ENCODE peak calls at places on chromosome 13, in nine cellular contexts. T is type B pancreatic cell; B is M059J; G is activated naive CD4-positive, alpha-beta T cell treated with Interleukin-2 at 50 U/mL for 16 hours; I is amygdala; X is SW480; F is K562; A is ELR; Z is ovary. Y is an unnamed sample.

GRCh38 chr13:109665781-109666249 is 120.6 kb downstream of the IRS2 start:
- DNase-seq in X (no peak), G (no peak), I (no peak), A (no peak), B (peak), F (no peak), Z (no peak), T (no peak), Y (no peak)

GRCh38 chr13:41905600-41906254 is 55.2 kb downstream of the VWA8 start:
- DNase-seq in G (no peak), I (no peak), F (peak), T (no peak), Z (no peak), B (peak), A (peak), X (peak), Y (no peak)

GRCh38 chr13:75656590-75656989 is 20.5 kb downstream of the LMO7 start:
- DNase-seq in X (no peak), F (no peak), I (no peak), B (peak), A (peak), Z (no peak), T (no peak), G (no peak), Y (no peak)

GRCh38 chr13:114096811-114097503 is 35.5 kb downstream of the RASA3 start:
- DNase-seq in G (no peak), B (no peak), A (no peak), Z (peak), I (no peak), X (no peak), F (no peak), T (no peak), Y (no peak)

GRCh38 chr13:40608308-40608707 is 58.1 kb downstream of the FOXO1 start:
- DNase-seq in F (no peak), T (no peak), A (no peak), G (no peak), I (no peak), B (no peak), Z (no peak), X (no peak), Y (no peak)

GRCh38 chr13:104875008-104875762 is 1660.3 kb downstream of the EFNB2 start:
- DNase-seq in A (no peak), I (no peak), T (no peak), F (no peak), Z (no peak), X (no peak), G (no peak), B (no peak), Y (no peak)

GRCh38 chr13:90336507-90336906 is 1011.0 kb upstream of the MIR17HG start:
- DNase-seq in Z (no peak), B (no peak), T (no peak), A (no peak), X (no peak), I (no peak), G (no peak), F (no peak), Y (no peak)

GRCh38 chr13:91381371-91381770 is 17.1 kb upstream of the GPC5 start:
- DNase-seq in T (no peak), F (no peak), Z (no peak), B (peak), A (peak), G (no peak), X (peak), I (no peak), Y (no peak)

GRCh38 chr13:97125051-97125809 is 96.9 kb upstream of the MBNL2 start:
- DNase-seq in G (peak), X (peak), Z (no peak), F (no peak), B (peak), I (peak), A (peak), T (no peak), Y (no peak)

GRCh38 chr13:74338341-74338740 is 204.1 kb upstream of the KLF12 start:
- DNase-seq in X (no peak), Z (no peak), B (no peak), T (no peak), F (no peak), I (no peak), A (no peak), G (no peak), Y (no peak)

GRCh38 chr13:41960195-41960699 is 662 bp downstream of the VWA8 start:
- DNase-seq in X (peak), B (peak), A (peak), Z (no peak), G (no peak), I (no peak), T (no peak), F (no peak), Y (no peak)

GRCh38 chr13:19810996-19811881 is 28.5 kb upstream of the PSPC1 start:
- DNase-seq in B (no peak), Z (no peak), I (no peak), G (no peak), A (peak), T (no peak), F (no peak), X (no peak), Y (no peak)

GRCh38 chr13:76829572-76830327 is 56.5 kb downstream of the KCTD12 start:
- DNase-seq in I (no peak), B (no peak), Z (peak), G (no peak), A (no peak), T (no peak), X (no peak), F (no peak), Y (no peak)

GRCh38 chr13:41268764-41269163 is 5.4 kb upstream of the MTRF1 start:
- DNase-seq in Z (no peak), I (no peak), B (peak), F (no peak), T (no peak), X (no peak), A (peak), G (no peak), Y (no peak)

GRCh38 chr13:40352385-40352778 is 314.1 kb downstream of the FOXO1 start:
- DNase-seq in Z (no peak), F (no peak), X (no peak), T (no peak), A (no peak), I (peak), G (no peak), B (no peak), Y (no peak)

Y was measured in effector memory CD4-positive, alpha-beta T cell.